ENCODE peak calls at places on chromosomes 7 and 10, in nine cellular contexts. W is SK-N-SH, H is A549, M is fibroblast of lung, Z is body of pancreas, B is upper lobe of left lung, N is RWPE2, O is lung, K is PC-9. G is an unnamed sample.

GRCh38 chr10:28587970-28588290 is 55.0 kb downstream of the WAC start:
- DNase-seq in O (no peak), B (no peak), Z (no peak), M (peak; percentile 77), H (peak; percentile 34), N (no peak), W (no peak), K (no peak), G (no peak)

GRCh38 chr7:81285142-81285871 is 366.5 kb upstream of the SEMA3C start:
- DNase-seq in H (no peak), K (peak; percentile 68), W (no peak), M (peak; percentile 96), Z (no peak), B (no peak), O (no peak), N (no peak), G (no peak)

GRCh38 chr10:123529146-123529760 is 136.9 kb upstream of the GPR26 start:
- DNase-seq in H (no peak), W (no peak), B (no peak), M (no peak), Z (no peak), N (no peak), O (no peak), K (no peak), G (no peak)

GRCh38 chr7:4725014-4725951 is 43.2 kb downstream of the FOXK1 start:
- DNase-seq in M (peak; percentile 95), H (peak; percentile 71), N (no peak), Z (peak; percentile 82), B (peak; percentile 92), K (peak; percentile 72), W (peak; percentile 73), O (peak; percentile 81), G (no peak)

GRCh38 chr10:91378061-91378460 is 32.1 kb upstream of the HECTD2 start:
- DNase-seq in K (no peak), N (no peak), H (no peak), W (peak; percentile 43), B (no peak), O (no peak), Z (no peak), M (peak; percentile 89), G (no peak)

GRCh38 chr7:21497072-21497471 is 45.8 kb upstream of the DNAH11 start:
- DNase-seq in B (no peak), W (no peak), H (no peak), K (no peak), O (no peak), Z (peak; percentile 48), N (no peak), M (no peak), G (no peak)

GRCh38 chr7:32670105-32670504 is 174.8 kb downstream of the AVL9 start:
- DNase-seq in K (peak; percentile 87), H (peak; percentile 94), Z (peak; percentile 12), M (peak; percentile 78), O (no peak), B (no peak), N (no peak), W (no peak), G (peak; percentile 31)

GRCh38 chr7:28479507-28479947 is 67.2 kb downstream of the CREB5 start:
- DNase-seq in W (no peak), H (no peak), M (no peak), N (no peak), B (no peak), O (no peak), K (no peak), Z (no peak), G (no peak)

GRCh38 chr7:19353158-19353557 is 207.9 kb upstream of the FERD3L start:
- DNase-seq in N (no peak), Z (no peak), O (no peak), K (no peak), H (no peak), B (no peak), M (peak; percentile 29), W (no peak), G (no peak)

GRCh38 chr10:112336556-112337201 is 37.2 kb upstream of the ACSL5 start:
- DNase-seq in Z (no peak), W (no peak), B (no peak), O (peak; percentile 60), M (no peak), K (no peak), N (no peak), H (no peak), G (no peak)

GRCh38 chr7:55086413-55087201 is 67.8 kb downstream of the EGFR start:
- DNase-seq in O (peak; percentile 45), K (peak; percentile 65), N (no peak), Z (peak; percentile 63), W (peak; percentile 57), M (peak; percentile 91), H (no peak), B (peak; percentile 84), G (no peak)

GRCh38 chr7:27252935-27253333 is 10.3 kb downstream of the EVX1 start:
- DNase-seq in B (peak; percentile 51), O (no peak), K (no peak), Z (no peak), H (no peak), N (no peak), M (no peak), W (peak; percentile 31), G (no peak)

GRCh38 chr10:17228081-17229015 is at the start of gene VIM:
- DNase-seq in H (peak; percentile 97), W (peak; percentile 66), N (peak; percentile 96), B (peak; percentile 93), Z (peak; percentile 76), M (peak; percentile 98), O (peak; percentile 90), K (peak; percentile 60), G (peak; percentile 62)

GRCh38 chr7:116122972-116123595 is 87.3 kb upstream of the TES start:
- DNase-seq in Z (peak; percentile 14), B (no peak), H (peak; percentile 66), M (peak; percentile 48), O (no peak), K (no peak), N (no peak), W (peak; percentile 17), G (no peak)

DNA sequence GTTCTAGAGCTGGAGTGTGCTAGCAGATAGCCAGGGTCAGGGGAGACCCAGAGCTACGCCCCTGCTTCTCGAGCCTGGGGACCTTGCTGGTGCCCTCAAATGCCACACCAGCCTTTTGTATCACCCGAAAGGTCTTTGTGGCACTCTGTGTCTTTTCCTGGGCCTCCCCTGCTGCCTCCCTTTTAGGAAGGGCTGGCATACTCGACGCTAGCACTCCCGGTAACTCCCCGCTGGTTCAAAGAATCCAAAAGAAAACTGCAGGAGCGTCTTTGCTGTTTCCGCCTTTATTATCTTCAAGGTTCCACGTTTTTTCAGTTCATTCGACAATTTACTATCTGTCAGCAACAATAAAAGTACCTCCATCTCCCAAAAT is 36.3 kb downstream of the CTBP2 start:
- DNase-seq in W (no peak), O (no peak), H (no peak), Z (no peak), B (no peak), M (no peak), N (no peak), K (no peak), G (no peak)
- H3K4me1 ChIP-seq in W (peaks cover 19% of the 10 kb centered on the region), O (peaks cover 26% of the 10 kb centered on the region), H (peaks cover 76% of the 10 kb centered on the region), Z (peaks cover 67% of the 10 kb centered on the region), B (peaks cover 55% of the 10 kb centered on the region), M (peaks cover 23% of the 10 kb centered on the region), N (peaks cover 80% of the 10 kb centered on the region), K (peaks cover 26% of the 10 kb centered on the region), G (peaks cover 4% of the 10 kb centered on the region)

DNA sequence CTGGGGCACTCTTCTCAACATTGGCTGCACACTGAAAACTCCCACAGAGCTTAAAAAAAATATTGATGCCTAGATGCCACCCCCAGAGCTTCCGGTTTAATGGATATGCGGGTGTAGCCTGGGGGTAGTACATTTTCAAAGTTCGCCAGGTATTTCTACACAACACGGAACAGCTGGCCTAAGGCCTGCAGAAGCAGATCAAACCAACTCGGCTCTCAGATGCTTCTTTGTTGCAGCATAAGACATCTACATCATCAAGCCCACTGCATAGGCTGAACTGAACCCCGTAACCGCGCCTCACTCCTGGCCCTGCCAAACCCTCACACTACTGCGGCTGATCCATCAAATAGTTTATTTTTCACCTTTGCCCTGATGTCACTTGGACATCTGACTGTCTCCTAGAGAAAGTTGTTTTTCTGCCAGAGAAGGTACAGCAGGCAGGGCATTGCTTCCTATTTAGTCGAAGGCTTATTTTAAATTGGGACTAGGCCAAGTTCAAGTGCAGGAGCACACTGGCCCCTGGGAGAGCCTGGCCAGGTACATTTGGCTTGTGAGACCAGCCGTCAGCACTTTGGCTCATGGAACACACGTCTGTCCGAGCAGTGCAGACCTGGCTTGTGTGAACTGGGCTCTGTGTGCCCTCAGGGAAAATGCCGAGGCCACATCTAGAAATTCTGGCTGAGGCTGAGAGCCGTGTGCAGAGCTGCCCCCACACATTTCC is 113.3 kb downstream of the TACC2 start:
- DNase-seq in W (no peak), H (no peak), B (no peak), K (no peak), Z (no peak), N (no peak), O (no peak), M (no peak), G (no peak)
- TF ChIP-seq CTCF in W (no peak), H (no peak), B (no peak), K (no peak), Z (no peak), N (no peak), O (no peak), M (no peak), G (no peak)

DNA sequence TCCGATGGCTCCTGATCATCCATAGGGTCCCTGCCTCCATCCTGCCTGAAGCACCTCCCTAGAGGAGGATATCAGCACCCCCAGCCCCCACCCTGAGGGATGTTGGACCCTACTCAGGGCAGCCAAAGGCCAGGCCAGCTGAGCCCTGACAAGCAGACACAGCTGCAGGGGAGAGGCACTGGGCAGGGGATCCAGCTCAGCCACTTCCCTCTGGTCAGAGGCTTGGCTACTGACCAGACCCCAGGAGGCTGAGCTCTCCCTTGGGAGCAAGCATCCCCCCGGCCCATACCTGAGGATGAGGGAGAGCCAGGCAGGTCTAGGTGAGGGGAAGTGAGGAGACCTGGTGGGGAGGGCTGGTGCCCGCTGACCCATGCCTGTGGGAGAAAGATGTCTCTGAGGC is 6.6 kb downstream of the LDB3 start:
- DNase-seq in M (no peak), W (no peak), H (no peak), Z (no peak), K (no peak), N (no peak), B (no peak), O (no peak), G (no peak)
- H3K4me1 ChIP-seq in M (no peaks in the 10 kb centered on the region), W (no peaks in the 10 kb centered on the region), H (no peaks in the 10 kb centered on the region), Z (peaks cover 22% of the 10 kb centered on the region), K (peaks cover 46% of the 10 kb centered on the region), N (no peaks in the 10 kb centered on the region), B (peaks cover 11% of the 10 kb centered on the region), O (no peaks in the 10 kb centered on the region), G (peaks cover 26% of the 10 kb centered on the region)

DNA sequence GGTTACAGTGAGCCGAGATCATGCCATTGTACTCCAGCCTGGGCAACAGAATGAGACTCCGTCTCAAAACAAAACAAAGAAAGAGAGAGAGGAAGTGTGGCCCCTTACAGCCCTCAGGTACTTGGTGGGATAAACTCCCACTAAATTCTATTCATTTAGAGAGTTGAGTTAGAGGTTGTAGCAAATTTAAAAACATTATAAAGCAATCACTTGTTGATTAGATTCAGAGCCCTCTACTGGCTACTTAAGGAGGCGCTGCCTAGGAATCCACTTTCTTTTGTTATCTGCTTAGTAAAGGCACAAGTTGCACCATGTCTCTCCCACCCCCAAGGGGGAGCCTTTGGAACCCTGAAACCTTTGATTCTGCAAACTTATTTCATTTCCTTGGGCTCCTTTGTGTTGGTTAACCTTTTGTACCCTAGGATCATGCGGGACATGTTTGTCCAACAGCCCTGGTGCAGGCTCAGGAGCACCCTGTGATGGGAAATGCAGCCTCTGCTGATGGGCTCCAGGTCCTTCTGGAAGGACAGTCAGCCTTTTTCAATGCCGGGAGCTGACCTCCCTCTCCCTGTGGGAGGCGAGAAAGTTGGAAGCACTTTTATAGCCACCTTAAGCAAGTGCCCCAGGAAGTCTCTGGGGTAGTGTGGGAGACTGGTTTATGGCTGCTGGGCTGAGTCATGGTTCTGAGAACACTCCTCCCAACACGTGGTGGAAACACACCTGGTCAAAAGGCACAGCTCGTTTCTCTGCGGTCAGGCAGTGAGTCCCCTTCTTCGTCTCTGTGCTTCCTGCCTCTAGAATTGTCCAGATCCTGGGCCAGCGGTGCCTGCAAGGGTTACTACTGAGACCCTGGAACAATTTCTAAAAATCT is 2.3 kb downstream of the HKDC1 start:
- DNase-seq in N (peak; percentile 86), B (no peak), M (peak; percentile 57), Z (peak; percentile 48), K (peak; percentile 96), H (peak; percentile 73), W (peak; percentile 57), O (no peak), G (peak; percentile 96)
- TF ChIP-seq CTCF in N (peak; percentile 85), B (peak; percentile 51), M (peak; percentile 75), Z (peak; percentile 50), K (peak; percentile 87), H (peak; percentile 75), W (peak; percentile 81), O (peak; percentile 38), G (peak; percentile 89)

G was measured in Caco-2.